ENCODE peak calls at places on chromosomes 12 and 14, in seven cellular contexts. L, S, C, I, V, T and R are unnamed samples.

GRCh38 chr14:96055065-96055752 is 16.0 kb downstream of the C14orf132 start:
- DNase-seq in L (no peak), S (peak; percentile 45), C (no peak), I (peak; percentile 57), V (no peak), T (no peak), R (no peak)

GRCh38 chr12:111506260-111506659 is 92.9 kb downstream of the ATXN2 start:
- DNase-seq in L (no peak), S (no peak), C (no peak), I (no peak), V (no peak), T (no peak), R (no peak)

GRCh38 chr12:68595246-68595645 is 15.5 kb upstream of the RAP1B start:
- DNase-seq in L (no peak), S (no peak), C (no peak), I (no peak), V (no peak), T (no peak), R (no peak)

GRCh38 chr12:113070117-113070906 is 13.8 kb downstream of the DTX1 start:
- DNase-seq in L (no peak), S (peak; percentile 95), C (no peak), I (no peak), V (no peak), T (no peak), R (no peak)

GRCh38 chr14:100776681-100777365 is 49.1 kb upstream of the MEG3 start:
- DNase-seq in L (no peak), S (peak; percentile 59), C (no peak), I (no peak), V (no peak), T (no peak), R (no peak)

GRCh38 chr14:93960108-93960475 is 16.3 kb downstream of the ASB2 start:
- DNase-seq in L (no peak), S (no peak), C (no peak), I (no peak), V (no peak), T (no peak), R (no peak)

GRCh38 chr12:18723752-18724151 is 14.1 kb downstream of the PLCZ1 start:
- DNase-seq in L (no peak), S (no peak), C (no peak), I (peak; percentile 87), V (peak; percentile 97), T (peak; percentile 14), R (peak; percentile 74)

GRCh38 chr12:46370792-46371717 is 1.5 kb downstream of the SLC38A2 start:
- DNase-seq in L (peak; percentile 95), S (peak; percentile 96), C (peak; percentile 94), I (peak; percentile 83), V (peak; percentile 78), T (no peak), R (no peak)

GRCh38 chr12:99745895-99746294 is 98.3 kb downstream of the GARIN6 start:
- DNase-seq in L (no peak), S (no peak), C (no peak), I (no peak), V (no peak), T (no peak), R (no peak)

GRCh38 chr12:123076604-123077297 is 74.1 kb downstream of the PITPNM2 start:
- DNase-seq in L (no peak), S (no peak), C (no peak), I (no peak), V (peak; percentile 44), T (no peak), R (no peak)

GRCh38 chr12:132761032-132761910 is at the start of gene ANKLE2:
- DNase-seq in L (peak; percentile 75), S (peak; percentile 92), C (peak; percentile 74), I (peak; percentile 84), V (peak; percentile 69), T (peak; percentile 11), R (no peak)

GRCh38 chr12:89217472-89217871 is 134.8 kb downstream of the DUSP6 start:
- DNase-seq in L (no peak), S (no peak), C (no peak), I (no peak), V (peak; percentile 69), T (no peak), R (no peak)

GRCh38 chr14:73879027-73879426 is 7.6 kb upstream of the ZNF410 start:
- DNase-seq in L (no peak), S (no peak), C (no peak), I (no peak), V (no peak), T (no peak), R (no peak)

GRCh38 chr12:127628655-127629054 is 638.3 kb upstream of the TMEM132C start:
- DNase-seq in L (no peak), S (no peak), C (no peak), I (peak; percentile 30), V (no peak), T (peak; percentile 7), R (no peak)

GRCh38 chr12:50980545-50980944 is 28.2 kb downstream of the HIGD1C start:
- DNase-seq in L (no peak), S (no peak), C (no peak), I (no peak), V (no peak), T (no peak), R (no peak)

GRCh38 chr14:45112886-45113772 is 21.2 kb downstream of the FKBP3 start:
- DNase-seq in L (no peak), S (no peak), C (no peak), I (peak; percentile 47), V (peak; percentile 40), T (no peak), R (no peak)

GRCh38 chr12:89731614-89732013 is 23.0 kb upstream of the ATP2B1 start:
- DNase-seq in L (no peak), S (no peak), C (no peak), I (peak; percentile 90), V (peak; percentile 69), T (no peak), R (no peak)

GRCh38 chr14:95488376-95489162 is 27.9 kb downstream of the SYNE3 start:
- DNase-seq in L (peak; percentile 85), S (no peak), C (no peak), I (no peak), V (no peak), T (no peak), R (no peak)

GRCh38 chr14:66444271-66444987 is 41.7 kb upstream of the CCDC196 start:
- DNase-seq in L (peak; percentile 48), S (no peak), C (no peak), I (peak; percentile 9), V (no peak), T (peak; percentile 5), R (no peak)

DNA sequence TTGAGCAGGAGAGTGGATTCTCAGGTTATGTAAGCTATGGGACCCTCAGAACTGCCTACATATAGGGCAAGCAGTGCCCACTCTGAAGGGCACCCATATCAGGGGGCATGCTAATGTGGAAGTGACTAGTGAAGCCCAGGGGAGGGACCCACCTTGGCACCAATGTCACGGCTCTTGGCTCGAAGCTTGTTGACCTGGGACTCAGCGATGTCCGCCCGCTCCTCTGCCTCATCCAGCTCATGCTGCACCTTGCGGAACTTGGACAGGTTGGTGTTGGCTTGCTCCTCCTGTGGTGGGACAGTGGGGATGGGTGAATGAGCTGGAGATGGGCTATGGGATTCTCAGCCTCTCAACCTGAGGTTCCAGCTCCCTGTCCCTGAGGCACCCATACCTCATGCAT is 5.4 kb downstream of the CMTM5 start:
- DNase-seq in L (no peak), S (no peak), C (no peak), I (no peak), V (no peak), T (no peak), R (no peak)
- TF ChIP-seq CTCF in L (no peak), S (no peak), C (no peak), I (no peak), V (no peak), T (no peak), R (no peak)

GRCh38 chr12:52311282-52311643 is 9.9 kb downstream of the KRT83 start:
- DNase-seq in L (no peak), S (peak; percentile 27), C (no peak), I (peak; percentile 12), V (no peak), T (no peak), R (no peak)

GRCh38 chr12:52310622-52311281 is 10.4 kb downstream of the KRT83 start:
- DNase-seq in L (no peak), S (peak; percentile 29), C (no peak), I (peak; percentile 56), V (peak; percentile 42), T (no peak), R (no peak)

GRCh38 chr12:52313461-52313860 is 7.7 kb downstream of the KRT83 start:
- DNase-seq in L (no peak), S (no peak), C (no peak), I (no peak), V (no peak), T (no peak), R (no peak)

GRCh38 chr12:52313926-52314325 is 7.3 kb downstream of the KRT83 start:
- DNase-seq in L (no peak), S (no peak), C (no peak), I (no peak), V (no peak), T (no peak), R (no peak)

DNA sequence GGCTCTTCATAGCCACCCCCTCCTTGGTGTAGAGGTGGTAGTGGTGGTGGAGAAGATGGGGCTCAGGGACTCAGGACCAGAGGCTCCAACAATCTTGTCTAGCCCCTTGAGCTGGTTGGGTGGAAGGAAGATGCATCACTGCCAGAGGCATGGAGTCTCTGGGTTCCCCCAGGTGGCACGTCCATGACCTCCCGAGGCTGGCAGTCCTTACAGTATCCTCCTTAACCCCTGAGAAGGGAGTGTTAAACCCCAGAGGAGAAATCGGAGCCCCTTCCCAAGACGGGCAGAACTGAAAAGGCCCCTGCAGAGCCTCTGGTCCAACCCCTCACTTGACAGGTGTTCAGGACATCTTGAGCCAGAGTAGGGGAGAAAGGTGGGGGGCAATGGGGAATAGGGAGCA is 9.1 kb downstream of the KRT83 start:
- DNase-seq in L (no peak), S (no peak), C (no peak), I (no peak), V (no peak), T (no peak), R (no peak)
- H3K4me3 ChIP-seq in L (no peak overlapping the region), S (no peak overlapping the region), C (no peak overlapping the region), I (no peak overlapping the region), V (no peak overlapping the region), T (no peak overlapping the region), R (no peak overlapping the region)

GRCh38 chr12:12200363-12200762 is 66.5 kb downstream of the LRP6 start:
- DNase-seq in L (no peak), S (no peak), C (no peak), I (no peak), V (no peak), T (no peak), R (no peak)

GRCh38 chr12:12206776-12207388 is 60.0 kb downstream of the LRP6 start:
- DNase-seq in L (no peak), S (no peak), C (no peak), I (no peak), V (no peak), T (no peak), R (no peak)

GRCh38 chr12:12202105-12202504 is 64.7 kb downstream of the LRP6 start:
- DNase-seq in L (no peak), S (no peak), C (no peak), I (no peak), V (no peak), T (no peak), R (no peak)

GRCh38 chr12:12201274-12201758 is 65.5 kb downstream of the LRP6 start:
- DNase-seq in L (peak; percentile 57), S (no peak), C (peak; percentile 59), I (no peak), V (no peak), T (no peak), R (no peak)

GRCh38 chr12:12202747-12203146 is 64.1 kb downstream of the LRP6 start:
- DNase-seq in L (no peak), S (no peak), C (no peak), I (no peak), V (no peak), T (no peak), R (no peak)
- TF ChIP-seq CTCF in L (no peak), S (no peak), C (peak; percentile 21), I (no peak), V (no peak), T (no peak), R (no peak)

GRCh38 chr14:35336171-35337073 is 44.2 kb downstream of the PSMA6 start:
- DNase-seq in L (peak; percentile 94), S (peak; percentile 92), C (peak; percentile 32), I (peak; percentile 95), V (peak; percentile 91), T (no peak), R (no peak)
- H3K4me3 ChIP-seq in L (peak overlapping the region; percentile 15), S (no peak overlapping the region), C (no peak overlapping the region), I (no peak overlapping the region), V (no peak overlapping the region), T (no peak overlapping the region), R (no peak overlapping the region)